ENCODE peak calls at places on chromosomes 5 and 9, in nine cellular contexts. M, G, E, N, I, Z, D, K and X are unnamed samples.

GRCh38 chr5:150619359-150620230 is 20.9 kb upstream of the SYNPO start:
- DNase-seq in M (no peak), G (no peak), E (no peak), N (no peak), I (no peak), Z (peak), D (no peak), K (no peak), X (no peak)

GRCh38 chr5:17180957-17181723 is 36.3 kb upstream of the BASP1 start:
- DNase-seq in M (no peak), G (peak), E (no peak), N (no peak), I (no peak), Z (no peak), D (no peak), K (no peak), X (no peak)

GRCh38 chr9:107213561-107214028 is 69.5 kb upstream of the RAD23B start:
- DNase-seq in M (peak), G (peak), E (no peak), N (no peak), I (no peak), Z (no peak), D (no peak), K (no peak), X (no peak)

GRCh38 chr5:93072831-93073459 is 508.1 kb downstream of the NR2F1-AS1 start:
- DNase-seq in M (no peak), G (no peak), E (no peak), N (no peak), I (no peak), Z (no peak), D (no peak), K (no peak), X (no peak)

GRCh38 chr9:71683598-71684235 is 84.6 kb downstream of the CEMIP2 start:
- DNase-seq in M (no peak), G (no peak), E (no peak), N (no peak), I (no peak), Z (no peak), D (no peak), K (no peak), X (no peak)

GRCh38 chr9:77892171-77892570 is 139.4 kb downstream of the GNAQ start:
- DNase-seq in M (no peak), G (no peak), E (no peak), N (no peak), I (no peak), Z (no peak), D (no peak), K (no peak), X (no peak)

GRCh38 chr5:116272281-116272941 is 187.6 kb downstream of the COMMD10 start:
- DNase-seq in M (no peak), G (peak), E (no peak), N (no peak), I (no peak), Z (no peak), D (no peak), K (no peak), X (no peak)

GRCh38 chr5:143141652-143142051 is 261.8 kb downstream of the NR3C1 start:
- DNase-seq in M (no peak), G (no peak), E (no peak), N (no peak), I (no peak), Z (no peak), D (no peak), K (no peak), X (no peak)

GRCh38 chr9:38622083-38622674 is 1.8 kb upstream of the ANKRD18A start:
- DNase-seq in M (no peak), G (no peak), E (peak), N (no peak), I (no peak), Z (no peak), D (peak), K (peak), X (peak)

GRCh38 chr5:58016329-58016728 is 443.6 kb downstream of the PLK2 start:
- DNase-seq in M (no peak), G (peak), E (no peak), N (no peak), I (no peak), Z (no peak), D (no peak), K (no peak), X (no peak)

GRCh38 chr5:139646912-139647391 is 1.2 kb upstream of the CXXC5 start:
- DNase-seq in M (no peak), G (no peak), E (no peak), N (no peak), I (no peak), Z (no peak), D (peak), K (no peak), X (no peak)

GRCh38 chr9:125493384-125493783 is 213.6 kb downstream of the MAPKAP1 start:
- DNase-seq in M (no peak), G (no peak), E (no peak), N (no peak), I (no peak), Z (no peak), D (no peak), K (no peak), X (no peak)

GRCh38 chr5:172102251-172102870 is 85.7 kb downstream of the STK10 start:
- DNase-seq in M (no peak), G (no peak), E (no peak), N (no peak), I (no peak), Z (no peak), D (no peak), K (no peak), X (no peak)